ENCODE peak calls at places on chromosomes 6 and 20, in seven cellular contexts. X is EL, L is NCI-H1417 treated with DMSO at 0.1 percent for 48 hours, T is NCI-H2029, E is IMR-90, V is H4, N is nephron progenitor cell. S is an unnamed sample.

GRCh38 chr20:21548390-21549035 is 34.6 kb upstream of the NKX2-2 start:
- DNase-seq in X (no peak), L (no peak), T (no peak), E (no peak), V (no peak), N (no peak), S (no peak)

GRCh38 chr6:147888374-147888773 is 379.9 kb downstream of the SAMD5 start:
- DNase-seq in X (no peak), L (no peak), T (no peak), E (no peak), V (no peak), N (no peak), S (no peak)

GRCh38 chr6:34030831-34031566 is 114.9 kb downstream of the GRM4 start:
- DNase-seq in X (no peak), L (no peak), T (no peak), E (no peak), V (no peak), N (no peak), S (no peak)

GRCh38 chr20:25532015-25532751 is 53.1 kb downstream of the NINL start:
- DNase-seq in X (no peak), L (no peak), T (no peak), E (no peak), V (no peak), N (no peak), S (no peak)

GRCh38 chr6:38261626-38262025 is 378.1 kb downstream of the BTBD9 start:
- DNase-seq in X (peak), L (no peak), T (no peak), E (no peak), V (no peak), N (no peak), S (no peak)

GRCh38 chr20:42688576-42688975 is 501.1 kb downstream of the PTPRT start:
- DNase-seq in X (no peak), L (no peak), T (no peak), E (no peak), V (no peak), N (peak), S (no peak)

GRCh38 chr6:42366011-42366705 is 85.6 kb downstream of the TRERF1 start:
- DNase-seq in X (no peak), L (no peak), T (no peak), E (no peak), V (no peak), N (no peak), S (no peak)

GRCh38 chr6:166411721-166412151 is 29.0 kb upstream of the MPC1 start:
- DNase-seq in X (no peak), L (no peak), T (no peak), E (no peak), V (no peak), N (no peak), S (no peak)

GRCh38 chr6:37110455-37111155 is 59.3 kb upstream of the PIM1 start:
- DNase-seq in X (no peak), L (no peak), T (no peak), E (no peak), V (no peak), N (no peak), S (no peak)

GRCh38 chr6:161486326-161486725 is 212.5 kb upstream of the AGPAT4 start:
- DNase-seq in X (peak), L (no peak), T (no peak), E (peak), V (peak), N (no peak), S (no peak)

GRCh38 chr6:166512567-166512966 is 73.9 kb downstream of the RAMACL start:
- DNase-seq in X (no peak), L (no peak), T (no peak), E (no peak), V (no peak), N (no peak), S (no peak)

GRCh38 chr6:112253842-112254816 is at the start of gene LAMA4:
- DNase-seq in X (peak), L (no peak), T (peak), E (peak), V (peak), N (peak), S (peak)

GRCh38 chr6:8074213-8074612 is 10.0 kb upstream of the BLOC1S5 start:
- DNase-seq in X (no peak), L (no peak), T (no peak), E (peak), V (no peak), N (no peak), S (no peak)

S was measured in NCI-H774.